ENCODE peak calls at places on chromosomes 11 and 22, in four cellular contexts. C is prostate gland, G is hippocampal formation, I is NCI-H1417. J is an unnamed sample.

GRCh38 chr22:19873960-19874306 is 19.3 kb upstream of the GNB1L start:
- DNase-seq in C (no peak), G (no peak), I (no peak), J (no peak)

GRCh38 chr11:77821349-77821851 is 456 bp downstream of the AAMDC start:
- DNase-seq in C (peak), G (no peak), I (no peak), J (peak)

GRCh38 chr22:46066691-46067090 is 83.6 kb upstream of the PPARA start:
- DNase-seq in C (peak), G (peak), I (no peak), J (no peak)

GRCh38 chr11:27938011-27938410 is 169.9 kb downstream of the KIF18A start:
- DNase-seq in C (no peak), G (no peak), I (no peak), J (no peak)

GRCh38 chr11:75792997-75793800 is 21.8 kb upstream of the UVRAG start:
- DNase-seq in C (no peak), G (no peak), I (no peak), J (no peak)

GRCh38 chr11:134911514-134912180 is 499.6 kb upstream of the B3GAT1 start:
- DNase-seq in C (no peak), G (no peak), I (peak), J (no peak)

GRCh38 chr11:1573847-1574255 is 1.8 kb upstream of the DUSP8 start:
- DNase-seq in C (peak), G (no peak), I (peak), J (no peak)

GRCh38 chr11:123702137-123702536 is 39.3 kb downstream of the ZNF202 start:
- DNase-seq in C (no peak), G (no peak), I (no peak), J (no peak)

GRCh38 chr11:62439785-62440602 is 21.2 kb downstream of the SCGB1A1 start:
- DNase-seq in C (no peak), G (no peak), I (no peak), J (peak)

GRCh38 chr22:44248926-44249325 is 63.8 kb downstream of the SHISAL1 start:
- DNase-seq in C (no peak), G (no peak), I (no peak), J (no peak)

GRCh38 chr11:67505605-67506396 is 638 bp upstream of the PITPNM1 start:
- DNase-seq in C (peak), G (peak), I (peak), J (peak)

GRCh38 chr11:44593194-44593593 is 27.7 kb downstream of the CD82 start:
- DNase-seq in C (no peak), G (peak), I (no peak), J (no peak)

GRCh38 chr11:75203138-75203537 is 37.4 kb upstream of the TPBGL start:
- DNase-seq in C (no peak), G (no peak), I (no peak), J (no peak)

GRCh38 chr11:134004406-134005197 is 47.8 kb upstream of the IGSF9B start:
- DNase-seq in C (no peak), G (no peak), I (no peak), J (no peak)

GRCh38 chr11:59918494-59918893 is 19.7 kb upstream of the OOSP1 start:
- DNase-seq in C (no peak), G (no peak), I (no peak), J (no peak)

GRCh38 chr22:32204856-32205722 is at the start of gene RFPL2:
- DNase-seq in C (no peak), G (peak), I (peak), J (no peak)

GRCh38 chr11:117859713-117860112 is 16.7 kb downstream of the FXYD6 start:
- DNase-seq in C (no peak), G (no peak), I (peak), J (no peak)

GRCh38 chr11:107957109-107957588 is 28.9 kb downstream of the RAB39A start:
- DNase-seq in C (no peak), G (no peak), I (no peak), J (no peak)

GRCh38 chr11:120254788-120255518 is 15.0 kb downstream of the POU2F3 start:
- DNase-seq in C (no peak), G (no peak), I (peak), J (no peak)

GRCh38 chr11:117039897-117040296 is 58.3 kb downstream of the SIK3 start:
- DNase-seq in C (no peak), G (no peak), I (no peak), J (no peak)

GRCh38 chr11:65613091-65613928 is 711 bp downstream of the MAP3K11 start:
- DNase-seq in C (no peak), G (no peak), I (peak), J (no peak)

GRCh38 chr11:19359425-19360000 is 118.8 kb upstream of the E2F8 start:
- DNase-seq in C (no peak), G (no peak), I (no peak), J (no peak)

GRCh38 chr11:47991266-47991830 is 11.0 kb downstream of the PTPRJ start:
- DNase-seq in C (peak), G (no peak), I (peak), J (no peak)

GRCh38 chr22:42553475-42554361 is at the start of gene SERHL2:
- DNase-seq in C (peak), G (peak), I (peak), J (peak)

GRCh38 chr11:57512646-57513445 is 2.7 kb downstream of the SLC43A1 start:
- DNase-seq in C (no peak), G (no peak), I (no peak), J (no peak)

GRCh38 chr11:66142370-66143263 is 72.5 kb downstream of the PACS1 start:
- DNase-seq in C (no peak), G (no peak), I (no peak), J (no peak)

GRCh38 chr11:46640034-46640788 is 22.9 kb downstream of the ATG13 start:
- DNase-seq in C (no peak), G (no peak), I (no peak), J (no peak)

GRCh38 chr11:75562836-75563484 is 907 bp downstream of the SERPINH1 start:
- DNase-seq in C (peak), G (no peak), I (no peak), J (peak)

GRCh38 chr11:123543796-123544195 is 110.6 kb downstream of the SCN3B start:
- DNase-seq in C (no peak), G (no peak), I (peak), J (no peak)

GRCh38 chr22:23060612-23061400 is 9.5 kb upstream of the GNAZ start:
- DNase-seq in C (no peak), G (no peak), I (no peak), J (peak)

GRCh38 chr11:70326365-70326803 is 55.9 kb downstream of the PPFIA1 start:
- DNase-seq in C (peak), G (no peak), I (no peak), J (peak)

GRCh38 chr22:23553922-23554870 is 25.9 kb downstream of the IGLL1 start:
- DNase-seq in C (no peak), G (no peak), I (peak), J (no peak)

GRCh38 chr11:130077671-130078468 is 8.2 kb downstream of the APLP2 start:
- DNase-seq in C (no peak), G (no peak), I (no peak), J (no peak)

GRCh38 chr22:19614546-19614884 is 90.3 kb upstream of the CLDN5 start:
- DNase-seq in C (no peak), G (no peak), I (no peak), J (no peak)

GRCh38 chr22:24807284-24807950 is 1.4 kb downstream of the SGSM1 start:
- DNase-seq in C (peak), G (no peak), I (no peak), J (no peak)

J was measured in ureter.